ENCODE peak calls at places on chromosomes 5 and 9, in four cellular contexts. P is breast epithelium; A is CD4-positive, CD25-positive, alpha-beta regulatory T cell; D is ovary. J is an unnamed sample.

GRCh38 chr9:5042661-5043178 is 57.6 kb downstream of the JAK2 start:
- DNase-seq in P (no peak), A (no peak), D (no peak), J (no peak)

GRCh38 chr9:112378441-112379176 is 1.3 kb upstream of the HSDL2 start:
- DNase-seq in P (no peak), A (peak; percentile 32), D (no peak), J (no peak)

GRCh38 chr5:59274130-59274529 is 619.4 kb downstream of the PDE4D start:
- DNase-seq in P (no peak), A (no peak), D (no peak), J (no peak)

GRCh38 chr5:143200781-143201398 is 202.6 kb downstream of the NR3C1 start:
- DNase-seq in P (no peak), A (no peak), D (no peak), J (no peak)

GRCh38 chr5:59577485-59577884 is 316.0 kb downstream of the PDE4D start:
- DNase-seq in P (no peak), A (no peak), D (no peak), J (no peak)

GRCh38 chr5:37619353-37619752 is 220.5 kb downstream of the GDNF start:
- DNase-seq in P (no peak), A (no peak), D (no peak), J (no peak)

GRCh38 chr5:83474170-83474796 is 2.7 kb downstream of the VCAN start:
- DNase-seq in P (peak; percentile 52), A (peak; percentile 39), D (peak; percentile 63), J (peak; percentile 96)

GRCh38 chr9:90724112-90724511 is 77.5 kb upstream of the SYK start:
- DNase-seq in P (no peak), A (no peak), D (no peak), J (no peak)

GRCh38 chr5:20335978-20336377 is 348.0 kb upstream of the CDH18 start:
- DNase-seq in P (no peak), A (no peak), D (no peak), J (no peak)

GRCh38 chr5:1064383-1065142 is 47.3 kb downstream of the SLC12A7 start:
- DNase-seq in P (no peak), A (no peak), D (peak; percentile 13), J (no peak)

GRCh38 chr5:57317341-57317740 is 143.5 kb downstream of the GPBP1 start:
- DNase-seq in P (no peak), A (no peak), D (no peak), J (no peak)

GRCh38 chr5:145245354-145245753 is 589.8 kb downstream of the PRELID2 start:
- DNase-seq in P (no peak), A (no peak), D (no peak), J (no peak)

GRCh38 chr5:137933491-137933911 is 44.2 kb downstream of the PKD2L2 start:
- DNase-seq in P (no peak), A (no peak), D (no peak), J (no peak)

GRCh38 chr5:65928341-65928752 is 2.0 kb downstream of the ERBIN start:
- DNase-seq in P (no peak), A (peak; percentile 20), D (no peak), J (no peak)

GRCh38 chr5:140556438-140556837 is 835 bp downstream of the SRA1 start:
- DNase-seq in P (no peak), A (peak; percentile 50), D (no peak), J (no peak)

GRCh38 chr5:568061-568781 is 43.9 kb upstream of the CEP72 start:
- DNase-seq in P (no peak), A (no peak), D (no peak), J (no peak)

GRCh38 chr9:71886015-71886414 is 25.0 kb downstream of the ABHD17B start:
- DNase-seq in P (no peak), A (no peak), D (no peak), J (no peak)

GRCh38 chr9:71878327-71879274 is 32.4 kb downstream of the ABHD17B start:
- DNase-seq in P (no peak), A (no peak), D (no peak), J (no peak)

GRCh38 chr9:71879644-71880174 is 31.3 kb downstream of the ABHD17B start:
- DNase-seq in P (no peak), A (no peak), D (no peak), J (no peak)

GRCh38 chr9:71885467-71885866 is 25.5 kb downstream of the ABHD17B start:
- DNase-seq in P (no peak), A (no peak), D (no peak), J (no peak)

DNA sequence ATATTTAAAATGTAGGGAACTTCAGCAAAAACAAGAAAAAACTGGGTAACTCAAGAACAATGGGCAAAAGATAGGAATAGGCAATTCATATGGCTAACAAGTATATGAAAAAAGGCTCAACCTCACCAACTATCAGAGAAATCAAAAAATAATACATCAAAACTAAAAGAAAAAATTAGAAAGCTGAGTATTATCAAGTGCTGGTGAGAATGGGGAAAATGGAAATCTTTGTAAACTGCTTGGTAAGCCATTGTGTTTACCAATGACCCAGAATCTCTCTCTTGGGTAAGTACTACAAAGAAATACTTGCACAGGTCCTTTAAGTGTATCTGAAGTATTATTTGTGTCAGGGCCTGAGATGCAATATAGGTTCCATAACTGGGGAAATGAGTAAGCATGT is 27.0 kb downstream of the ABHD17B start:
- DNase-seq in P (no peak), A (no peak), D (no peak), J (no peak)
- H3K9me3 ChIP-seq in P (peaks cover 19% of the 10 kb centered on the region), A (peaks cover 23% of the 10 kb centered on the region), D (no peaks in the 10 kb centered on the region), J (peaks cover 44% of the 10 kb centered on the region)

DNA sequence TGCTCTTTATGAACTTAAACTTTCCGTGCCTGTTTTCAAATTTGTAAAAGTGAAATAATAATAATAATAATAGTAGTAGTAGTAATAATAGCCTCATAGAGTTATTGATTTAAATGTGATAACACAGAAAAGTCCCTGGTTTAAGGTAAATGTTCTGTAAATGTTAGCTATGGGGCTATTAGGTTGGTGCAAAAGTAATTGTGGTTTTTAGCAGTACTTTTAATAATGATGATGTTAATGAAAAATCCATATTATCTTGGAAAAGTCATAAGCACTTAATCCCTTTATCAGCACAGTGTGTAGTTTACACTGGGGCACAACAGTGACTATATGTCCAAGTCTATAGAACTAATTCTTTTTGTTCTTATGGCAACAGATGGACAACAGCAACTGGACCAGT is at the start of gene OR1Q1:
- DNase-seq in P (no peak), A (no peak), D (no peak), J (no peak)
- H3K9me3 ChIP-seq in P (no peaks in the 10 kb centered on the region), A (no peaks in the 10 kb centered on the region), D (no peaks in the 10 kb centered on the region), J (no peaks in the 10 kb centered on the region)

DNA sequence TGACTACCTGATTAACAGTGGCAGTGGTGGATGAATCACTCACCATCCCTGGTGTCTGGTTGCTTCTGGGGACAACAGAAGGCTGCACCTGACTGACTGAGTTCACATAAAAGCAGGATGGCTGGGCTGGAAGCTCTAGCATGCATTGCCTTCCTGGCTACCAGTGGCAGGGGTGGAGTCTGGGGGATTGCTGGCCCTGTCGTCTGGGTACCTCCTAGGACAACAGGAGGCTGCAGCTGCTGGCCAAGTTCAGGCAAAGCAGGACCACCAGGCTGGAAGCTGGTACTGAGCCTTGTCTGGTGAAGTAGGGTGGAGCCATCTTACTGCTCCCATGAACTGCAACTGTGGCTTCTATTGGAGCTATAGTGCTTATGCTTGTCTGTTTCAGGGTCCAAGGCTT is 480.8 kb upstream of the CTNND2 start:
- DNase-seq in P (no peak), A (no peak), D (no peak), J (no peak)
- H3K9me3 ChIP-seq in P (peaks cover 4% of the 10 kb centered on the region), A (peaks cover 3% of the 10 kb centered on the region), D (no peaks in the 10 kb centered on the region), J (no peaks in the 10 kb centered on the region)

DNA sequence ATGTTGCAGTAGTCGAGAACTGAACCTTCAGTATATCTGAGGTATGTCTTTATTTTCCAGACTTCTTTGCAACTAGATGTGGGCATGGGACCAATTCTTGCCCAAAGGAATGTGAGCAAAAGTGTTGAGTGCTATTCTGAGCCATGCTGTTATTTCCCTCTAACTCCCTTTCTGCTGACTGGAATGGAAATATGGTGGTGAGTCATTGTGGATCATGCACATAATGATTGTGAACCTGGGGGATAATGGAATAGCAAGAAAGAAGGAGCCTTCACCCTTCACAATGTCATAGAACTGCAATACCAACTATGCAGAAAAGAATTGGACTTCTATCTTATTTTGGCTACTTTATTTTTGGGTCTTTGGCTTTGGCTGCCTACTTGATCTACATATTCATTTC is 10.3 kb upstream of the DOCK2 start:
- DNase-seq in P (no peak), A (no peak), D (no peak), J (no peak)
- H3K9me3 ChIP-seq in P (no peaks in the 10 kb centered on the region), A (peaks cover 2% of the 10 kb centered on the region), D (no peaks in the 10 kb centered on the region), J (no peaks in the 10 kb centered on the region)